ENCODE peak calls at places on chromosomes 1 and 21, in six cellular contexts. F is transverse colon; J is RWPE1; P is CD8-positive, alpha-beta memory T cell; Z is fibroblast of mammary gland; I is retina. C is an unnamed sample.

GRCh38 chr1:234316486-234316885 is 56.8 kb upstream of the COA6 start:
- DNase-seq in P (no peak), J (no peak), F (no peak), I (no peak), Z (no peak), C (no peak)

GRCh38 chr1:228315945-228316588 is 90.6 kb downstream of the TRIM11 start:
- DNase-seq in P (no peak), J (no peak), Z (no peak), I (no peak), F (no peak), C (no peak)

GRCh38 chr1:221397141-221397540 is 344.7 kb downstream of the DUSP10 start:
- DNase-seq in Z (no peak), P (no peak), J (no peak), F (no peak), I (no peak), C (no peak)

GRCh38 chr1:183871142-183871541 is 66.2 kb downstream of the RGL1 start:
- DNase-seq in F (no peak), P (no peak), Z (peak), J (no peak), I (no peak), C (no peak)

GRCh38 chr1:244897476-244898254 is 33.3 kb upstream of the HNRNPU start:
- DNase-seq in F (no peak), Z (no peak), P (no peak), J (no peak), I (no peak), C (no peak)

GRCh38 chr1:223102797-223103533 is 40.1 kb downstream of the TLR5 start:
- DNase-seq in P (no peak), J (no peak), Z (no peak), F (no peak), I (peak), C (no peak)

GRCh38 chr1:236762410-236762809 is 32.7 kb upstream of the MTR start:
- DNase-seq in I (no peak), Z (peak), J (no peak), P (no peak), F (no peak), C (peak)

GRCh38 chr1:54120698-54121481 is 31.9 kb downstream of the CDCP2 start:
- DNase-seq in F (no peak), Z (peak), J (no peak), P (no peak), I (no peak), C (no peak)

GRCh38 chr1:194535369-194535768 is 1349.0 kb upstream of the B3GALT2 start:
- DNase-seq in Z (no peak), I (no peak), P (no peak), F (no peak), J (no peak), C (no peak)

GRCh38 chr1:167737169-167737568 is 15.4 kb downstream of the MPZL1 start:
- DNase-seq in Z (no peak), I (no peak), F (peak), J (no peak), P (no peak), C (no peak)

GRCh38 chr1:233569636-233570035 is 44.3 kb upstream of the KCNK1 start:
- DNase-seq in F (no peak), P (no peak), I (no peak), Z (peak), J (no peak), C (no peak)

GRCh38 chr21:45407629-45408247 is 2.8 kb downstream of the COL18A1 start:
- DNase-seq in P (no peak), J (no peak), F (no peak), I (no peak), Z (no peak), C (no peak)

GRCh38 chr21:36105327-36105842 is 29.5 kb upstream of the CBR3 start:
- DNase-seq in F (no peak), Z (no peak), P (no peak), J (no peak), I (no peak), C (no peak)

GRCh38 chr1:179303173-179303572 is 9.6 kb downstream of the SOAT1 start:
- DNase-seq in J (no peak), I (no peak), P (no peak), Z (no peak), F (no peak), C (no peak)

GRCh38 chr1:54815086-54815876 is 14.2 kb upstream of the TTC22 start:
- DNase-seq in F (no peak), I (no peak), P (no peak), Z (no peak), J (no peak), C (no peak)

GRCh38 chr1:42529724-42530161 is 66.7 kb downstream of the CCDC30 start:
- DNase-seq in P (peak), J (peak), I (no peak), Z (peak), F (peak), C (no peak)

GRCh38 chr21:44636209-44637017 is 743 bp upstream of the KRTAP10-10 start:
- DNase-seq in I (no peak), Z (no peak), P (no peak), F (no peak), J (no peak), C (no peak)

GRCh38 chr1:171817511-171818265 is 23.6 kb upstream of the DNM3 start:
- DNase-seq in P (no peak), F (peak), I (no peak), J (peak), Z (peak), C (peak)

GRCh38 chr1:59699227-59699847 is 115.4 kb upstream of the HOOK1 start:
- DNase-seq in I (peak), J (peak), Z (peak), P (peak), F (no peak), C (no peak)

GRCh38 chr1:162218975-162219374 is 149.5 kb downstream of the NOS1AP start:
- DNase-seq in Z (no peak), F (no peak), J (no peak), I (no peak), P (no peak), C (no peak)

GRCh38 chr1:21568006-21568746 is 59.0 kb downstream of the ALPL start:
- DNase-seq in I (no peak), F (no peak), P (no peak), Z (peak), J (peak), C (no peak)

GRCh38 chr21:39114871-39115658 is 68.2 kb downstream of the PSMG1 start:
- DNase-seq in J (no peak), F (no peak), I (no peak), Z (peak), P (no peak), C (no peak)

GRCh38 chr1:66270122-66270812 is 263.7 kb upstream of the SGIP1 start:
- DNase-seq in J (no peak), Z (peak), I (no peak), P (no peak), F (no peak), C (no peak)

GRCh38 chr1:59947047-59947938 is 20.7 kb upstream of the CYP2J2 start:
- DNase-seq in Z (peak), P (peak), I (peak), F (peak), J (peak), C (peak)

GRCh38 chr1:113452921-113453770 is 62.8 kb downstream of the MAGI3 start:
- DNase-seq in Z (peak), P (peak), J (peak), F (peak), I (no peak), C (peak)

GRCh38 chr21:45993210-45994085 is 11.9 kb downstream of the COL6A1 start:
- DNase-seq in P (no peak), F (peak), Z (peak), J (no peak), I (no peak), C (no peak)

GRCh38 chr1:55215194-55216021 is at the start of gene USP24:
- DNase-seq in J (peak), Z (peak), F (peak), P (peak), I (peak), C (peak)

GRCh38 chr1:154714638-154715037 is 106.7 kb upstream of the ADAR start:
- DNase-seq in P (peak), I (no peak), J (peak), F (peak), Z (peak), C (no peak)

GRCh38 chr1:19169642-19170041 is 40.4 kb downstream of the UBR4 start:
- DNase-seq in P (no peak), J (no peak), F (no peak), I (no peak), Z (peak), C (no peak)